ENCODE peak calls at places on chromosomes 16 and 17, in eight cellular contexts. H, L, A, I, W, Z, S and U are unnamed samples.

GRCh38 chr17:6753006-6753445 is 2.8 kb upstream of the XAF1 start:
- DNase-seq in H (no peak), L (peak; percentile 59), A (peak; percentile 77), I (peak; percentile 60), W (peak; percentile 87), Z (peak; percentile 62), S (peak; percentile 93), U (peak; percentile 87)

GRCh38 chr17:31095239-31096105 is 695 bp downstream of the NF1 start:
- DNase-seq in H (peak; percentile 79), L (peak; percentile 46), A (peak; percentile 47), I (peak; percentile 43), W (peak; percentile 51), Z (peak; percentile 67), S (peak; percentile 40), U (peak; percentile 54)

GRCh38 chr16:85891033-85891775 is 7.8 kb upstream of the IRF8 start:
- DNase-seq in H (no peak), L (no peak), A (peak; percentile 19), I (peak; percentile 55), W (no peak), Z (no peak), S (no peak), U (no peak)

GRCh38 chr17:74305865-74306654 is 20.0 kb upstream of the KIF19 start:
- DNase-seq in H (peak; percentile 46), L (no peak), A (no peak), I (no peak), W (no peak), Z (no peak), S (peak; percentile 34), U (no peak)

GRCh38 chr17:34205401-34205800 is 49.7 kb upstream of the CCL2 start:
- DNase-seq in H (no peak), L (no peak), A (no peak), I (no peak), W (no peak), Z (no peak), S (no peak), U (no peak)

GRCh38 chr17:7042507-7043194 is 1.2 kb downstream of the SLC16A11 start:
- DNase-seq in H (no peak), L (no peak), A (no peak), I (no peak), W (no peak), Z (no peak), S (no peak), U (no peak)

GRCh38 chr16:66660422-66661209 is 35.9 kb downstream of the CMTM4 start:
- DNase-seq in H (no peak), L (peak; percentile 65), A (peak; percentile 84), I (peak; percentile 69), W (peak; percentile 82), Z (peak; percentile 66), S (peak; percentile 86), U (peak; percentile 94)

GRCh38 chr17:19678581-19679418 is 30.2 kb downstream of the ALDH3A2 start:
- DNase-seq in H (no peak), L (no peak), A (no peak), I (no peak), W (no peak), Z (no peak), S (no peak), U (no peak)

GRCh38 chr17:42179911-42180410 is 981 bp downstream of the KCNH4 start:
- DNase-seq in H (peak; percentile 61), L (peak; percentile 41), A (peak; percentile 30), I (no peak), W (peak; percentile 56), Z (peak; percentile 60), S (peak; percentile 21), U (peak; percentile 30)

GRCh38 chr17:60137731-60138130 is 12.0 kb upstream of the CA4 start:
- DNase-seq in H (no peak), L (no peak), A (no peak), I (no peak), W (no peak), Z (no peak), S (no peak), U (no peak)

GRCh38 chr17:60439501-60439900 is 17.2 kb downstream of the CHCT1 start:
- DNase-seq in H (no peak), L (no peak), A (peak; percentile 68), I (no peak), W (no peak), Z (no peak), S (peak; percentile 63), U (no peak)

GRCh38 chr16:56354016-56354415 is 71.3 kb downstream of the AMFR start:
- DNase-seq in H (no peak), L (no peak), A (no peak), I (no peak), W (no peak), Z (peak; percentile 6), S (no peak), U (no peak)

GRCh38 chr17:67520282-67520906 is 143.3 kb downstream of the PITPNC1 start:
- DNase-seq in H (no peak), L (peak; percentile 25), A (peak; percentile 48), I (no peak), W (no peak), Z (no peak), S (peak; percentile 87), U (peak; percentile 95)

GRCh38 chr16:50306287-50306686 is 39.9 kb downstream of the ADCY7 start:
- DNase-seq in H (no peak), L (no peak), A (no peak), I (no peak), W (peak; percentile 6), Z (no peak), S (no peak), U (no peak)

GRCh38 chr16:11152677-11153321 is 103.2 kb downstream of the SOCS1 start:
- DNase-seq in H (no peak), L (no peak), A (no peak), I (no peak), W (no peak), Z (no peak), S (no peak), U (no peak)

GRCh38 chr17:74749262-74750038 is 1.0 kb downstream of the NHERF1 start:
- DNase-seq in H (peak; percentile 83), L (peak; percentile 39), A (no peak), I (peak; percentile 33), W (no peak), Z (no peak), S (no peak), U (no peak)

GRCh38 chr16:24626251-24626650 is 86.9 kb downstream of the RBBP6 start:
- DNase-seq in H (no peak), L (no peak), A (peak; percentile 67), I (no peak), W (no peak), Z (no peak), S (peak; percentile 39), U (peak; percentile 39)

GRCh38 chr17:28282596-28282995 is 36.4 kb upstream of the TMEM97 start:
- DNase-seq in H (no peak), L (no peak), A (peak; percentile 92), I (peak; percentile 25), W (no peak), Z (no peak), S (peak; percentile 93), U (peak; percentile 95)

GRCh38 chr17:67526700-67527099 is 149.6 kb downstream of the PITPNC1 start:
- DNase-seq in H (no peak), L (no peak), A (no peak), I (no peak), W (no peak), Z (no peak), S (no peak), U (no peak)

GRCh38 chr16:74322301-74322710 is 25.7 kb downstream of the PSMD7 start:
- DNase-seq in H (peak; percentile 22), L (no peak), A (no peak), I (no peak), W (no peak), Z (no peak), S (no peak), U (no peak)

GRCh38 chr16:69463876-69464275 is 39.5 kb downstream of the CYB5B start:
- DNase-seq in H (no peak), L (no peak), A (no peak), I (no peak), W (no peak), Z (no peak), S (no peak), U (no peak)

GRCh38 chr16:84820305-84820684 is 510 bp downstream of the CRISPLD2 start:
- DNase-seq in H (no peak), L (no peak), A (no peak), I (no peak), W (no peak), Z (no peak), S (peak; percentile 51), U (peak; percentile 46)

GRCh38 chr17:2194778-2195417 is 108.7 kb downstream of the SMG6 start:
- DNase-seq in H (no peak), L (no peak), A (no peak), I (no peak), W (no peak), Z (no peak), S (no peak), U (no peak)

GRCh38 chr17:75614556-75615270 is 18.5 kb upstream of the SMIM5 start:
- DNase-seq in H (no peak), L (no peak), A (no peak), I (no peak), W (no peak), Z (no peak), S (no peak), U (no peak)

GRCh38 chr17:70271200-70271599 is 101.9 kb downstream of the KCNJ2 start:
- DNase-seq in H (no peak), L (no peak), A (no peak), I (no peak), W (no peak), Z (no peak), S (no peak), U (no peak)

GRCh38 chr16:4052801-4053662 is 63.2 kb downstream of the ADCY9 start:
- DNase-seq in H (no peak), L (peak; percentile 78), A (peak; percentile 81), I (no peak), W (peak; percentile 85), Z (peak; percentile 39), S (peak; percentile 92), U (peak; percentile 48)
- H3K4me3 ChIP-seq in H (no peak overlapping the region), L (peak overlapping the region; percentile 48), A (peak overlapping the region; percentile 1), I (peak overlapping the region; percentile 41), W (peak overlapping the region; percentile 31), Z (no peak overlapping the region), S (peak overlapping the region; percentile 49), U (no peak overlapping the region)

GRCh38 chr17:77466596-77467223 is 325.9 kb downstream of the SEC14L1 start:
- DNase-seq in H (no peak), L (no peak), A (no peak), I (no peak), W (no peak), Z (no peak), S (no peak), U (no peak)
- H3K4me3 ChIP-seq in H (no peak overlapping the region), L (no peak overlapping the region), A (no peak overlapping the region), I (no peak overlapping the region), W (no peak overlapping the region), Z (no peak overlapping the region), S (no peak overlapping the region), U (no peak overlapping the region)

DNA sequence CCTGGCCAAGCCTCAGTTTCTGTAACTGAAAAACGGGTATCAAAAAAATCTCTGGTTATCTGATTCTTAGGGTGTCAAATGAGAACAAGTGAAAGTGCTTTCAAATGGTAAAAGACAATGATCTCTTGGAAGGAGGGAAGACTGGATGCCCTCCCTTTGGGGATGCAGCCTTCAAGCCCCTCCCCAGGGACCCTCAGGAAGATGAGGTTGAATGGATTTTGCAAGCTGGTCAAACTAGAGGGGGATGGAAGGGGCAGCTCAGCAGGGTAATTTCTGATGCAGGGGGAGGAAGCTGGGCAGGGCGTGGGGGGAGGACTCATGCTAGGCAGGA is 22.4 kb downstream of the ARHGAP23 start:
- DNase-seq in H (no peak), L (no peak), A (no peak), I (no peak), W (no peak), Z (no peak), S (no peak), U (no peak)
- H3K4me3 ChIP-seq in H (no peak overlapping the region), L (no peak overlapping the region), A (no peak overlapping the region), I (no peak overlapping the region), W (peak overlapping the region; percentile 35), Z (no peak overlapping the region), S (peak overlapping the region; percentile 70), U (peak overlapping the region; percentile 42)

GRCh38 chr17:36847293-36847645 is 90.0 kb upstream of the LHX1 start:
- DNase-seq in H (no peak), L (no peak), A (no peak), I (no peak), W (no peak), Z (no peak), S (no peak), U (no peak)
- H3K4me3 ChIP-seq in H (no peak overlapping the region), L (no peak overlapping the region), A (no peak overlapping the region), I (no peak overlapping the region), W (no peak overlapping the region), Z (no peak overlapping the region), S (no peak overlapping the region), U (no peak overlapping the region)